ENCODE peak calls at places on chromosomes 1 and 21, in nine cellular contexts. W, J, R, G, D, X, A, Z and N are unnamed samples.

GRCh38 chr1:232575524-232576040 is 54.4 kb downstream of the SIPA1L2 start:
- DNase-seq in W (peak; percentile 40), J (no peak), R (peak; percentile 56), G (no peak), D (no peak), X (peak; percentile 41), A (no peak), Z (no peak), N (no peak)

GRCh38 chr21:18529253-18529652 is 125.7 kb upstream of the TMPRSS15 start:
- DNase-seq in W (peak; percentile 71), J (no peak), R (no peak), G (peak; percentile 82), D (no peak), X (peak; percentile 1), A (no peak), Z (no peak), N (no peak)

GRCh38 chr1:187300093-187300492 is 471.3 kb downstream of the PLA2G4A start:
- DNase-seq in W (no peak), J (no peak), R (no peak), G (no peak), D (no peak), X (no peak), A (no peak), Z (no peak), N (no peak)

GRCh38 chr1:76572229-76572628 is 295.1 kb upstream of the ST6GALNAC5 start:
- DNase-seq in W (no peak), J (no peak), R (no peak), G (no peak), D (no peak), X (no peak), A (no peak), Z (no peak), N (no peak)

GRCh38 chr21:27225142-27225541 is 258.3 kb upstream of the ADAMTS5 start:
- DNase-seq in W (peak; percentile 43), J (no peak), R (peak; percentile 57), G (no peak), D (no peak), X (no peak), A (no peak), Z (no peak), N (no peak)

GRCh38 chr1:213163278-213163711 is 112.3 kb downstream of the RPS6KC1 start:
- DNase-seq in W (peak; percentile 53), J (no peak), R (no peak), G (no peak), D (no peak), X (peak; percentile 27), A (no peak), Z (no peak), N (no peak)

GRCh38 chr1:239654998-239655397 is 268.6 kb downstream of the CHRM3 start:
- DNase-seq in W (no peak), J (no peak), R (no peak), G (no peak), D (no peak), X (no peak), A (no peak), Z (no peak), N (no peak)

GRCh38 chr1:23286401-23286800 is 57.7 kb downstream of the HNRNPR start:
- DNase-seq in W (no peak), J (no peak), R (no peak), G (no peak), D (no peak), X (no peak), A (no peak), Z (no peak), N (no peak)

GRCh38 chr1:157969693-157970485 is 23.6 kb upstream of the KIRREL1 start:
- DNase-seq in W (peak; percentile 95), J (no peak), R (peak; percentile 88), G (no peak), D (peak; percentile 79), X (peak; percentile 91), A (no peak), Z (no peak), N (no peak)